ENCODE peak calls at places on chromosome 12, in ten cellular contexts. J, Y, D, N, O, I, F, X, E and K are unnamed samples.
A peak's percentile ranks its signal among the peaks of the same experiment; 100 is the strongest.

GRCh38 chr12:93790472-93791152 is 113.4 kb downstream of the CRADD start:
- DNase-seq in N (no peak), E (no peak), X (no peak), O (peak; percentile 89), F (no peak), I (peak; percentile 14), Y (no peak), D (no peak), J (no peak), K (no peak)

GRCh38 chr12:108332791-108333382 is 6.2 kb downstream of the CMKLR1 start:
- DNase-seq in E (no peak), D (peak; percentile 51), J (no peak), X (no peak), O (no peak), I (no peak), Y (no peak), F (no peak), N (no peak), K (peak; percentile 59)

GRCh38 chr12:82694276-82694675 is 7.6 kb downstream of the TMTC2 start:
- DNase-seq in I (no peak), D (no peak), Y (no peak), X (no peak), O (no peak), N (no peak), J (no peak), F (no peak), E (no peak), K (no peak)

GRCh38 chr12:62604856-62605255 is 138.2 kb downstream of the MON2 start:
- DNase-seq in X (no peak), E (no peak), F (no peak), J (no peak), N (no peak), D (no peak), O (no peak), Y (no peak), I (no peak), K (no peak)

GRCh38 chr12:31874961-31875608 is 84.1 kb upstream of the RESF1 start:
- DNase-seq in O (peak; percentile 69), N (peak; percentile 44), F (no peak), E (no peak), J (no peak), X (peak; percentile 12), Y (peak; percentile 64), I (peak; percentile 53), D (peak; percentile 55), K (no peak)

GRCh38 chr12:23542187-23542586 is 407.3 kb downstream of the SOX5 start:
- DNase-seq in J (no peak), N (no peak), F (no peak), Y (no peak), I (no peak), X (no peak), O (no peak), E (no peak), D (no peak), K (no peak)

GRCh38 chr12:104738371-104738710 is 219.7 kb downstream of the SLC41A2 start:
- DNase-seq in Y (no peak), O (no peak), E (no peak), D (no peak), I (no peak), N (no peak), X (peak; percentile 36), F (peak; percentile 49), J (no peak), K (no peak)

GRCh38 chr12:127893875-127894635 is 372.9 kb upstream of the TMEM132C start:
- DNase-seq in J (peak; percentile 29), Y (no peak), O (no peak), N (no peak), F (no peak), D (no peak), I (no peak), X (no peak), E (no peak), K (no peak)

GRCh38 chr12:29073631-29074239 is 75.3 kb upstream of the FAR2 start:
- DNase-seq in E (peak; percentile 24), N (no peak), D (no peak), Y (peak; percentile 3), I (no peak), X (peak; percentile 6), J (peak; percentile 80), F (peak; percentile 15), O (peak; percentile 44), K (no peak)

GRCh38 chr12:58566599-58566998 is 353.7 kb downstream of the LRIG3 start:
- DNase-seq in Y (no peak), J (no peak), I (no peak), N (no peak), E (no peak), D (no peak), X (no peak), F (no peak), O (peak; percentile 83), K (no peak)

GRCh38 chr12:101305226-101305779 is 25.4 kb downstream of the UTP20 start:
- DNase-seq in F (no peak), O (no peak), D (no peak), X (no peak), J (no peak), E (no peak), N (no peak), I (no peak), Y (no peak), K (no peak)

GRCh38 chr12:130236421-130236820 is 74.2 kb downstream of the FZD10 start:
- DNase-seq in E (no peak), I (no peak), F (no peak), Y (no peak), J (no peak), X (no peak), D (no peak), O (no peak), N (no peak), K (no peak)

GRCh38 chr12:22318122-22318737 is 16.3 kb downstream of the ST8SIA1 start:
- DNase-seq in X (no peak), D (no peak), Y (no peak), O (no peak), N (no peak), E (no peak), I (no peak), J (no peak), F (no peak), K (no peak)

GRCh38 chr12:131990980-131991305 is 41.2 kb downstream of the EP400 start:
- DNase-seq in E (no peak), O (no peak), Y (no peak), I (no peak), D (no peak), F (no peak), J (no peak), N (no peak), X (no peak), K (no peak)

GRCh38 chr12:77816196-77816595 is 14.5 kb upstream of the NAV3 start:
- DNase-seq in F (no peak), J (no peak), E (no peak), D (no peak), Y (no peak), I (no peak), X (no peak), N (no peak), O (no peak), K (no peak)

GRCh38 chr12:67966560-67966959 is 22.7 kb upstream of the IFNG-AS1 start:
- DNase-seq in J (no peak), E (no peak), F (no peak), I (no peak), Y (no peak), O (no peak), D (no peak), X (no peak), N (no peak), K (no peak)

GRCh38 chr12:27504506-27504905 is 19.5 kb upstream of the PPFIBP1 start:
- DNase-seq in F (no peak), E (no peak), X (no peak), D (no peak), Y (no peak), N (no peak), I (no peak), O (peak; percentile 45), J (no peak), K (no peak)

GRCh38 chr12:42182394-42182793 is 37.7 kb upstream of the GXYLT1 start:
- DNase-seq in E (no peak), D (no peak), X (no peak), N (no peak), F (no peak), J (no peak), Y (no peak), O (no peak), I (no peak), K (no peak)

GRCh38 chr12:62291888-62292760 is 31.9 kb downstream of the USP15 start:
- DNase-seq in J (no peak), X (no peak), I (no peak), O (peak; percentile 10), Y (no peak), F (no peak), E (no peak), D (no peak), N (no peak), K (no peak)

GRCh38 chr12:77571127-77571526 is 259.6 kb upstream of the NAV3 start:
- DNase-seq in I (no peak), X (no peak), O (no peak), Y (no peak), D (no peak), N (no peak), E (no peak), J (no peak), F (no peak), K (no peak)

GRCh38 chr12:69886101-69886500 is 61.1 kb downstream of the MYRFL start:
- DNase-seq in I (no peak), X (no peak), N (no peak), E (no peak), Y (no peak), F (no peak), J (no peak), D (no peak), O (no peak), K (no peak)

GRCh38 chr12:122517877-122518276 is 8.9 kb downstream of the RSRC2 start:
- DNase-seq in Y (no peak), E (no peak), I (no peak), J (no peak), X (no peak), O (peak; percentile 54), N (no peak), F (no peak), D (no peak), K (no peak)

GRCh38 chr12:131883521-131883900 is 10.9 kb upstream of the ULK1 start:
- DNase-seq in I (no peak), N (no peak), O (no peak), F (no peak), Y (no peak), D (no peak), J (no peak), X (no peak), E (no peak), K (no peak)

GRCh38 chr12:12927211-12928079 is 24.5 kb downstream of the GPRC5D start:
- DNase-seq in F (no peak), E (no peak), I (peak; percentile 41), J (no peak), Y (peak; percentile 71), D (peak; percentile 66), X (peak; percentile 66), N (peak; percentile 30), O (no peak), K (no peak)

GRCh38 chr12:59833408-59833807 is 237.6 kb downstream of the SLC16A7 start:
- DNase-seq in I (no peak), N (no peak), X (no peak), E (no peak), D (no peak), F (no peak), J (no peak), Y (no peak), O (peak; percentile 2), K (no peak)

GRCh38 chr12:94427520-94428381 is 31.9 kb downstream of the CEP83 start:
- DNase-seq in F (peak; percentile 56), J (no peak), Y (no peak), E (no peak), D (peak; percentile 28), I (no peak), N (no peak), X (no peak), O (peak; percentile 44), K (no peak)

GRCh38 chr12:91574391-91574790 is 391.8 kb upstream of the DCN start:
- DNase-seq in N (no peak), D (no peak), O (peak; percentile 14), E (no peak), J (no peak), F (no peak), X (no peak), Y (no peak), I (no peak), K (no peak)

GRCh38 chr12:105948331-105948730 is 190.4 kb downstream of the NUAK1 start:
- DNase-seq in Y (no peak), J (no peak), D (no peak), F (no peak), N (no peak), I (no peak), X (no peak), E (no peak), O (peak; percentile 11), K (no peak)